ENCODE peak calls at places on chromosomes 11 and 22, in five cellular contexts. B is PC-3, O is heart left ventricle, Q is HFF-Myc, L is AG04450. P is an unnamed sample.

GRCh38 chr11:13119361-13119760 is 110.2 kb downstream of the RASSF10 start:
- DNase-seq in O (no peak), Q (no peak), B (peak; percentile 27), L (no peak), P (no peak)

GRCh38 chr11:107457205-107457557 is 444 bp downstream of the CWF19L2 start:
- DNase-seq in L (no peak), O (no peak), Q (no peak), B (no peak), P (no peak)

GRCh38 chr11:61803889-61804647 is 11.4 kb downstream of the FEN1 start:
- DNase-seq in L (no peak), O (no peak), B (no peak), Q (no peak), P (no peak)

GRCh38 chr22:45604239-45604711 is 67.4 kb upstream of the ATXN10 start:
- DNase-seq in L (no peak), Q (no peak), B (no peak), O (peak; percentile 14), P (peak; percentile 93)

GRCh38 chr22:21711851-21712250 is 23.7 kb downstream of the YPEL1 start:
- DNase-seq in Q (no peak), L (no peak), B (no peak), O (no peak), P (no peak)

GRCh38 chr22:49406879-49407587 is 420.6 kb downstream of the BRD1 start:
- DNase-seq in L (no peak), O (no peak), Q (no peak), B (no peak), P (no peak)

GRCh38 chr11:68839953-68840641 is 1.6 kb downstream of the CPT1A start:
- DNase-seq in Q (no peak), O (no peak), L (no peak), B (peak; percentile 53), P (no peak)

GRCh38 chr22:24553597-24554315 is 1.2 kb downstream of the GUCD1 start:
- DNase-seq in Q (no peak), O (peak; percentile 71), B (no peak), L (no peak), P (no peak)

GRCh38 chr22:19707347-19708322 is 6.7 kb upstream of the SEPTIN5 start:
- DNase-seq in B (no peak), L (no peak), O (no peak), Q (no peak), P (no peak)

GRCh38 chr22:17808688-17809403 is 34.6 kb upstream of the BID start:
- DNase-seq in L (no peak), B (no peak), Q (no peak), O (no peak), P (no peak)

GRCh38 chr11:131671320-131671719 is 300.9 kb downstream of the NTM start:
- DNase-seq in O (no peak), L (no peak), Q (no peak), B (no peak), P (no peak)

GRCh38 chr22:48695251-48695650 is 1132.4 kb downstream of the BRD1 start:
- DNase-seq in B (no peak), L (no peak), O (no peak), Q (no peak), P (no peak)

GRCh38 chr22:24410110-24410856 is 17.1 kb upstream of the ADORA2A start:
- DNase-seq in O (no peak), L (no peak), B (no peak), Q (no peak), P (no peak)

GRCh38 chr11:130781906-130782305 is 134.4 kb downstream of the SNX19 start:
- DNase-seq in O (no peak), B (peak; percentile 94), Q (no peak), L (no peak), P (peak; percentile 63)

GRCh38 chr22:45226681-45227186 is 14.0 kb downstream of the KIAA0930 start:
- DNase-seq in Q (no peak), L (no peak), B (peak; percentile 25), O (peak; percentile 29), P (no peak)

GRCh38 chr11:36312593-36312990 is 16.5 kb downstream of the PRR5L start:
- DNase-seq in O (no peak), B (peak; percentile 90), Q (peak; percentile 87), L (peak; percentile 69), P (peak; percentile 75)

GRCh38 chr22:49925525-49926128 is 7.2 kb downstream of the CRELD2 start:
- DNase-seq in L (no peak), Q (no peak), O (no peak), B (no peak), P (no peak)

GRCh38 chr11:45933131-45933821 is 10.8 kb downstream of the LARGE2 start:
- DNase-seq in L (peak; percentile 8), Q (no peak), O (no peak), B (peak; percentile 21), P (no peak)

GRCh38 chr22:48857202-48857805 is 970.4 kb downstream of the BRD1 start:
- DNase-seq in O (no peak), Q (no peak), B (no peak), L (no peak), P (no peak)

GRCh38 chr22:28820885-28821284 is 20.5 kb upstream of the XBP1 start:
- DNase-seq in O (no peak), Q (no peak), B (no peak), L (no peak), P (no peak)

GRCh38 chr22:29187831-29188230 is 17.9 kb upstream of the EMID1 start:
- DNase-seq in Q (no peak), L (no peak), B (no peak), O (no peak), P (no peak)

GRCh38 chr11:70933986-70934583 is 318.3 kb downstream of the SHANK2 start:
- DNase-seq in L (no peak), O (no peak), B (no peak), Q (no peak), P (no peak)

GRCh38 chr22:50209893-50210292 is 9.1 kb downstream of the SELENOO start:
- DNase-seq in L (no peak), Q (peak; percentile 36), B (peak; percentile 66), O (peak; percentile 69), P (peak; percentile 27)

GRCh38 chr22:36386351-36386899 is 1.3 kb downstream of the MYH9 start:
- DNase-seq in B (no peak), Q (no peak), O (peak; percentile 38), L (no peak), P (no peak)

GRCh38 chr22:36385491-36386350 is 2.0 kb downstream of the MYH9 start:
- DNase-seq in B (peak; percentile 94), L (no peak), O (peak; percentile 64), Q (no peak), P (peak; percentile 77)

GRCh38 chr22:36383110-36383581 is 4.6 kb downstream of the MYH9 start:
- DNase-seq in Q (peak; percentile 83), O (no peak), B (peak; percentile 87), L (peak; percentile 75), P (peak; percentile 55)

GRCh38 chr22:36386900-36387663 is 685 bp downstream of the MYH9 start:
- DNase-seq in L (no peak), B (no peak), O (peak; percentile 80), Q (no peak), P (no peak)

GRCh38 chr22:36384766-36385400 is 2.9 kb downstream of the MYH9 start:
- DNase-seq in O (no peak), Q (no peak), B (no peak), L (no peak), P (peak; percentile 30)
- TF ChIP-seq CTCF in O (no peak), Q (no peak), B (no peak), L (peak; percentile 4), P (no peak)

GRCh38 chr11:115499891-115500290 is 4.3 kb downstream of the CADM1 start:
- DNase-seq in O (no peak), B (no peak), L (no peak), Q (no peak), P (no peak)
- TF ChIP-seq CTCF in O (no peak), B (no peak), L (no peak), Q (no peak), P (no peak)

GRCh38 chr11:67613960-67614715 is 7.4 kb downstream of the NDUFV1 start:
- DNase-seq in Q (no peak), B (peak; percentile 53), L (no peak), O (peak; percentile 60), P (peak; percentile 69)
- TF ChIP-seq CTCF in Q (peak; percentile 74), B (peak; percentile 79), L (peak; percentile 67), O (peak; percentile 67), P (peak; percentile 61)

GRCh38 chr11:115613004-115613403 is 108.8 kb upstream of the CADM1 start:
- DNase-seq in O (no peak), Q (no peak), B (no peak), L (no peak), P (no peak)
- TF ChIP-seq CTCF in O (no peak), Q (no peak), B (no peak), L (no peak), P (no peak)

DNA sequence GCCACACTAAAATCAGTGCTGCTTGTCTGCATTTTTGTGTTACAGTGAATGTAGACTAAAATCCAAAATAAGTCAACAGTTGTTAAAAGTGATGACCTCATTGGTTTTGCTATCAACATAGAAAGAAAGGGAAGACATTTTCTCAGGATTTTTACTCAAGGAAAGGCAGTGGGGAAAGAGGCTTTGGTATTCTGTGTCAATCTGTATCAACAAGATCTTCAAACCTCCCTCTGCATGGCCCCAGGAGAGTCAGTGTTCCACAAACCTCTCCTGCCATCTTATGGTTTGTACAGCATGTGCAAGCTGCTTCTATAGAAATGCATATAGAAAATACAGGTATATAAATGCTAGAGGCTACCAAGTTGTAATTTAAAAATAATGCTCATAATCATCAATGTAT is 13.8 kb upstream of the OR51M1 start:
- DNase-seq in L (peak; percentile 75), Q (no peak), O (no peak), B (peak; percentile 4), P (peak; percentile 12)
- TF ChIP-seq CTCF in L (peak; percentile 84), Q (peak; percentile 36), O (no peak), B (peak; percentile 22), P (peak; percentile 31)

P was measured in foreskin keratinocyte.